ENCODE peak calls at places on chromosomes 4 and X, in five cellular contexts. U is astrocyte of the cerebellum, Y is NB4, Z is pancreas, A is fibroblast of mammary gland. J is an unnamed sample.

GRCh38 chr4:926538-926937 is 5.6 kb downstream of the GAK start:
- DNase-seq in Z (peak), A (peak), Y (peak), U (no peak), J (no peak)

GRCh38 chr4:2793920-2794706 is 1.2 kb downstream of the SH3BP2 start:
- DNase-seq in Z (peak), Y (peak), A (no peak), U (no peak), J (peak)

GRCh38 chr4:109721033-109721432 is 8.8 kb downstream of the PLA2G12A start:
- DNase-seq in Y (no peak), Z (no peak), U (no peak), A (peak), J (no peak)

GRCh38 chrX:136189222-136189621 is 41.9 kb downstream of the FHL1 start:
- DNase-seq in Y (no peak), U (no peak), A (no peak), Z (no peak), J (no peak)

GRCh38 chr4:110639207-110640092 is 16.6 kb upstream of the PITX2 start:
- DNase-seq in A (no peak), U (no peak), Z (no peak), Y (no peak), J (no peak)

GRCh38 chrX:119190251-119190651 is 45.8 kb upstream of the PGRMC1 start:
- DNase-seq in Z (no peak), U (no peak), Y (no peak), A (peak), J (no peak)

GRCh38 chr4:10926025-10926424 is 241.5 kb upstream of the CLNK start:
- DNase-seq in A (peak), Z (no peak), Y (no peak), U (peak), J (no peak)

GRCh38 chr4:48341776-48342558 is 638 bp downstream of the SLAIN2 start:
- DNase-seq in U (no peak), Y (peak), A (no peak), Z (peak), J (peak)

GRCh38 chrX:69024931-69025330 is 140.3 kb downstream of the PJA1 start:
- DNase-seq in U (peak), Z (peak), Y (no peak), A (peak), J (peak)

GRCh38 chrX:129000018-129000417 is 523.3 kb downstream of the SMARCA1 start:
- DNase-seq in U (no peak), A (no peak), Y (no peak), Z (no peak), J (no peak)

GRCh38 chr4:169615467-169616106 is 3.2 kb upstream of the NEK1 start:
- DNase-seq in A (no peak), U (no peak), Y (no peak), Z (no peak), J (no peak)

GRCh38 chr4:19971829-19972228 is 279.9 kb upstream of the SLIT2 start:
- DNase-seq in Y (no peak), U (no peak), Z (no peak), A (no peak), J (no peak)

GRCh38 chr4:153151535-153152452 is 52.4 kb upstream of the TRIM2 start:
- DNase-seq in Z (peak), Y (peak), U (peak), A (no peak), J (no peak)

GRCh38 chrX:53669258-53669657 is 17.3 kb downstream of the HUWE1 start:
- DNase-seq in Y (no peak), A (no peak), Z (no peak), U (no peak), J (no peak)

DNA sequence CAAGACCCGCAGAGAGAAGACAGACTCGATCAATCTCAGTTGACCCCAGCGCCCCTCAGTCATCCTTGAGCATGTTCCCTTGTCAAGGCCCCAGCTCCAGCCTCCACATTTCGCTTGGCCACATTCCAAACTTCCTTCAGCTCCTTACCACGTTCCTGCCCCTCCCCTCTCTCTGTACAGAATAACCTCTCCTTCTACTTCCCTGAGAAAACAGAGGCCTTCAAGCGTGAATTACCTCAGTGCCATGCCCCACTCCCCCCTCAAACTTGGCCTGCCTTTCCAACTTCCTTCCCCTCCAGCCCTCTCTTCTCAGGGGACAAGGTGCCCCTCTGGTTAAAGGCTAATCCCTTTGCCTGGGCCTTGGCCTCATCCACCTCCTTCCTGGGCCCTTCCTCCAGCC is 3.2 kb upstream of the RIPPLY1 start:
- DNase-seq in Z (no peak), U (no peak), A (no peak), Y (no peak), J (no peak)
- TF ChIP-seq CTCF in Z (no peak), U (no peak), A (no peak), Y (no peak), J (no peak)

DNA sequence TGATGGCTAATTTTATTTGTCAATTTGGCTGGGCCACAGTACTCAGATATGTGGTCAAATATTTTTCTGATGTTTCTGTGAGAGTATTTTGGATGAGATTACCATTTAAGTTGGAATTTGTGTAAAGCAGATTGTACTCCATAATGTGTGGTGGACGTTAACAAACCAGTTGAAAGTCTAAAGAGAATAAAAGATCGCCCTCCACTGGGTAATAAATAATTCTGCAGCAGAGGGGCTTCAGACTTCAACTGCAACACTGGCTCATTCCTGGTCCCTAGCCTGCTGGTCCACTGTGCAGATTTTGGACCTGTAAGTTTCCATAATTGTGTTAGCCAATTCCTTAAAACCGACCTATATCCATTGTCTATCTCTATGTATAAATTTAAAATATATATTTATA is 540.3 kb downstream of the PCDH18 start:
- DNase-seq in Z (no peak), U (no peak), A (no peak), Y (no peak), J (no peak)
- TF ChIP-seq CTCF in Z (no peak), U (no peak), A (no peak), Y (no peak), J (no peak)

GRCh38 chrX:40266490-40267333 is 169.0 kb upstream of the BCOR start:
- DNase-seq in A (peak), Y (peak), Z (peak), U (no peak), J (peak)
- TF ChIP-seq CTCF in A (peak), Y (peak), Z (peak), U (peak), J (peak)

GRCh38 chrX:54785901-54786300 is 12.2 kb downstream of the ITIH6 start:
- DNase-seq in Z (no peak), U (no peak), A (peak), Y (peak), J (no peak)
- TF ChIP-seq CTCF in Z (no peak), U (no peak), A (peak), Y (peak), J (no peak)

DNA sequence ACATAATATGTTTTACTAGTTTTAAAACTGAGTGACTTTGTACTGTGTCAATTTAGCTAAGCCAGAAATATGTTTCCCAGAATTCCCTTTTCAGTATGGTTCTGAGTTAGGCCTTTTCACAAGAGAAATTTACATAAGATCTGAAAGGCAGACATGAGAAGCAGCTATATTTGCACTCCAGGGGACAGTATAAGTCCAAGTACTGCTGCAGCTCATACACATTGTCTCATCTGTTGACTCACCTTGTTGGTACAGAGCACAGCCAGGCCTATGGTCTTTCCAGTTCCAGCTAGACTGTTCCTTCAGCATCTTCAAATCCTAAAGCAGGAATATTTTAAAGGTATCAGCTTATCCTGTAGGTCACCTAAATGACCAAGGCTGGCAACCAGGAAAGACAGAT is 53.5 kb downstream of the BMP3 start:
- DNase-seq in Z (no peak), A (peak), Y (no peak), U (peak), J (no peak)
- TF ChIP-seq CTCF in Z (no peak), A (peak), Y (no peak), U (peak), J (no peak)

GRCh38 chrX:49846004-49846403 is 16.9 kb downstream of the PAGE4 start:
- DNase-seq in U (no peak), Y (no peak), A (no peak), Z (no peak), J (no peak)

GRCh38 chrX:49842603-49843002 is 13.5 kb downstream of the PAGE4 start:
- DNase-seq in A (no peak), U (no peak), Y (no peak), Z (no peak), J (no peak)

GRCh38 chrX:49838374-49838773 is 9.3 kb downstream of the PAGE4 start:
- DNase-seq in Y (peak), Z (no peak), U (no peak), A (peak), J (no peak)

GRCh38 chrX:49844622-49845021 is 15.5 kb downstream of the PAGE4 start:
- DNase-seq in Y (no peak), U (no peak), A (no peak), Z (peak), J (no peak)

GRCh38 chrX:49840679-49841078 is 11.6 kb downstream of the PAGE4 start:
- DNase-seq in U (no peak), Y (peak), A (peak), Z (peak), J (no peak)
- TF ChIP-seq CTCF in U (peak), Y (peak), A (peak), Z (peak), J (peak)

DNA sequence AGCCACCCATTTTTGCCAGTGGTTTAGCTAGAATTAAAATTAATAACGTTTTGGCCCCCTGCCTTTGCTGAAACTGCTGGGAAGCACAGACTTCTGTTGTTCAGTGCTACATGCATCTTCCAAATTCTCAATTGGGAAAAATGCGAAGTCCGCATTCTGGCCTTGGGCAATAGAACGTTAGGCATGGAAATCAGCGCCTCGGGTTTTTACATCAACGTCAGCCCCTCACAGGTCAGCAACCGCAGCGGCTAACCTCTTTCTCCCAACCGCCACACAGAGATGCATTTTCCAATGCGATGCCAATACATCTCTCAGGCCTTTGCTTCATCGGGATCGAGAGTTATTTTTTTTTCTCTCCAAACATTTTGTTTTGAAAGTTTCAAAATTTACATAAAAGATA is 339.1 kb downstream of the DCHS2 start:
- DNase-seq in Y (no peak), A (no peak), U (no peak), Z (no peak), J (no peak)
- TF ChIP-seq CTCF in Y (no peak), A (no peak), U (no peak), Z (no peak), J (no peak)

GRCh38 chr4:95293014-95293413 is 255.8 kb downstream of the UNC5C start:
- DNase-seq in Z (no peak), Y (no peak), A (no peak), U (peak), J (no peak)

GRCh38 chr4:95294291-95294690 is 254.5 kb downstream of the UNC5C start:
- DNase-seq in U (no peak), Y (no peak), A (no peak), Z (no peak), J (no peak)

GRCh38 chr4:95290702-95291101 is 258.1 kb downstream of the UNC5C start:
- DNase-seq in U (no peak), Z (no peak), Y (no peak), A (no peak), J (no peak)

GRCh38 chr4:95300304-95300703 is 248.5 kb downstream of the UNC5C start:
- DNase-seq in Y (no peak), U (no peak), Z (no peak), A (no peak), J (no peak)

GRCh38 chr4:95296052-95296451 is 252.7 kb downstream of the UNC5C start:
- DNase-seq in A (no peak), Y (no peak), U (no peak), Z (no peak), J (no peak)
- TF ChIP-seq CTCF in A (no peak), Y (no peak), U (no peak), Z (no peak), J (no peak)

GRCh38 chr4:8547108-8547911 is 32.9 kb upstream of the GPR78 start:
- DNase-seq in U (no peak), Z (no peak), A (peak), Y (peak), J (no peak)
- TF ChIP-seq CTCF in U (no peak), Z (peak), A (peak), Y (peak), J (peak)

DNA sequence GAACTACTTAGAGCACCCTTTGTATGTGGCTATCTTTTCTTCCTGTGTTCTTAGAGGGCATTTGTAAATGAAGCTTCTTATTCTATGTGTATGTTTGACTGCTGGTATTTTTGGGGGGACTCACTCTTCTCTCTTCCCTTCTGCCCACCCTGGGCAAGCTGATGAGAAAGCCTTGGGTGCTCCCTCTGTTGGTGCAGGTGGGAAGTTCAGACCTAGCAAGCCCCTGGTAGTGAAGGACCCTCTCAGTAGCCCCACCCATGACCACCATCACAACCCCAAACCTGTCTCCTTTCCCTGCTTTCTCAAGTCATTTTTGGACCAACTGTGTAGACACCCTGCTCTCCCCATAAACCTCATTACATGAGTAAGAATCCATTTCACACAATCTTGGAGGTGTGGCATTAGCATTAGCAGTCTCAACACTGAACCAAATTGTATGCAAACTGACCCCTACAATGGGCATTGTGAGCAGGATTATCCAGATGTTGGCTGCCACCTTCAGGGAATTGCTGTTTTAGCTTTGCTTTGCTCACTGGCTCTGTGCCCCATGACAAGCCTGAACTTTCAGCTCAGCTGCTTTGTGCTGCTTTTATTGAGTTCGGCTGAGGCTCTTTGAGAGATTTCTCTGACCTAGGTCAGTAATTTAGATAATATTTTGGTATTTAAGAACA is 27.9 kb downstream of the TRIM61 start:
- DNase-seq in U (no peak), Y (no peak), Z (no peak), A (peak), J (no peak)
- TF ChIP-seq CTCF in U (peak), Y (peak), Z (no peak), A (peak), J (no peak)